ENCODE peak calls at places on chromosomes 11 and 22, in four cellular contexts. One of them, this sample, is unnamed.

GRCh38 chr22:45516163-45516562 is 13.5 kb downstream of the FBLN1 start:
- DNase-seq in SK-N-MC: no peak
- DNase-seq in NCI-H2029 treated with DMSO at 0.1 percent for 48 hours: no peak
- DNase-seq in GM04504: no peak
- DNase-seq in this sample: no peak

GRCh38 chr11:69443138-69443967 is 38.1 kb upstream of the LINC01488 start:
- DNase-seq in SK-N-MC: no peak
- DNase-seq in NCI-H2029 treated with DMSO at 0.1 percent for 48 hours: no peak
- DNase-seq in GM04504: peak; percentile 90
- DNase-seq in this sample: no peak

GRCh38 chr22:22576244-22576988 is 17.4 kb upstream of the PRAME start:
- DNase-seq in SK-N-MC: no peak
- DNase-seq in NCI-H2029 treated with DMSO at 0.1 percent for 48 hours: no peak
- DNase-seq in GM04504: no peak
- DNase-seq in this sample: no peak

GRCh38 chr11:47449541-47449940 is 605 bp upstream of the RAPSN start:
- DNase-seq in SK-N-MC: no peak
- DNase-seq in NCI-H2029 treated with DMSO at 0.1 percent for 48 hours: no peak
- DNase-seq in GM04504: no peak
- DNase-seq in this sample: no peak

GRCh38 chr11:64400096-64400495 is 41.1 kb downstream of the RPS6KA4 start:
- DNase-seq in SK-N-MC: no peak
- DNase-seq in NCI-H2029 treated with DMSO at 0.1 percent for 48 hours: no peak
- DNase-seq in GM04504: no peak
- DNase-seq in this sample: no peak

GRCh38 chr11:131036544-131036943 is 120.3 kb upstream of the SNX19 start:
- DNase-seq in SK-N-MC: no peak
- DNase-seq in NCI-H2029 treated with DMSO at 0.1 percent for 48 hours: no peak
- DNase-seq in GM04504: no peak
- DNase-seq in this sample: no peak

GRCh38 chr11:44777537-44778199 is 50.9 kb downstream of the TSPAN18 start:
- DNase-seq in SK-N-MC: peak; percentile 75
- DNase-seq in NCI-H2029 treated with DMSO at 0.1 percent for 48 hours: no peak
- DNase-seq in GM04504: no peak
- DNase-seq in this sample: no peak

GRCh38 chr11:61886643-61887042 is 4.7 kb downstream of the FADS3 start:
- DNase-seq in SK-N-MC: no peak
- DNase-seq in NCI-H2029 treated with DMSO at 0.1 percent for 48 hours: no peak
- DNase-seq in GM04504: no peak
- DNase-seq in this sample: no peak

GRCh38 chr11:28535677-28536076 is 427.5 kb downstream of the METTL15 start:
- DNase-seq in SK-N-MC: no peak
- DNase-seq in NCI-H2029 treated with DMSO at 0.1 percent for 48 hours: no peak
- DNase-seq in GM04504: no peak
- DNase-seq in this sample: no peak

GRCh38 chr22:24521791-24522245 is 26.7 kb downstream of the UPB1 start:
- DNase-seq in SK-N-MC: no peak
- DNase-seq in NCI-H2029 treated with DMSO at 0.1 percent for 48 hours: peak; percentile 76
- DNase-seq in GM04504: no peak
- DNase-seq in this sample: peak; percentile 53

GRCh38 chr11:597166-597725 is 18.5 kb downstream of the IRF7 start:
- DNase-seq in SK-N-MC: no peak
- DNase-seq in NCI-H2029 treated with DMSO at 0.1 percent for 48 hours: no peak
- DNase-seq in GM04504: no peak
- DNase-seq in this sample: no peak

GRCh38 chr11:9601041-9601875 is 27.8 kb downstream of the WEE1 start:
- DNase-seq in SK-N-MC: no peak
- DNase-seq in NCI-H2029 treated with DMSO at 0.1 percent for 48 hours: no peak
- DNase-seq in GM04504: no peak
- DNase-seq in this sample: no peak

GRCh38 chr11:13358871-13359270 is 81.3 kb downstream of the BMAL1 start:
- DNase-seq in SK-N-MC: no peak
- DNase-seq in NCI-H2029 treated with DMSO at 0.1 percent for 48 hours: no peak
- DNase-seq in GM04504: no peak
- DNase-seq in this sample: no peak

This sample was measured in SHP77 treated with DMSO at 0.1 percent for 48 hours.